ENCODE peak calls at places on chromosomes 3 and 15, in seven cellular contexts. I is astrocyte of the spinal cord, C is endodermal cell, X is kidney epithelial cell, L is lower lobe of right lung, K is cardiac fibroblast, B is thoracic aorta. Z is an unnamed sample.

GRCh38 chr3:114660124-114660523 is 366.3 kb downstream of the TIGIT start:
- DNase-seq in I (peak), C (no peak), X (no peak), L (no peak), K (peak), B (no peak), Z (no peak)

GRCh38 chr3:46713898-46714552 is 3.6 kb downstream of the PRSS50 start:
- DNase-seq in I (no peak), C (peak), X (no peak), L (no peak), K (no peak), B (no peak), Z (no peak)

GRCh38 chr3:17175187-17175839 is 290.6 kb downstream of the PLCL2 start:
- DNase-seq in I (peak), C (no peak), X (no peak), L (no peak), K (peak), B (no peak), Z (no peak)

GRCh38 chr15:93173369-93173768 is 84.4 kb upstream of the RGMA start:
- DNase-seq in I (peak), C (peak), X (peak), L (no peak), K (peak), B (no peak), Z (peak)

GRCh38 chr3:186042521-186043202 is 66.2 kb downstream of the ETV5 start:
- DNase-seq in I (no peak), C (no peak), X (no peak), L (no peak), K (no peak), B (no peak), Z (no peak)

GRCh38 chr3:153166206-153166605 is 4.2 kb downstream of the RAP2B start:
- DNase-seq in I (peak), C (no peak), X (no peak), L (no peak), K (peak), B (no peak), Z (no peak)

GRCh38 chr3:43753743-43754142 is 63.0 kb downstream of the ABHD5 start:
- DNase-seq in I (peak), C (no peak), X (no peak), L (no peak), K (peak), B (no peak), Z (no peak)

GRCh38 chr3:120203621-120204020 is 81.4 kb downstream of the GPR156 start:
- DNase-seq in I (no peak), C (no peak), X (no peak), L (no peak), K (no peak), B (no peak), Z (no peak)

GRCh38 chr15:32909431-32909830 is 191.6 kb downstream of the GREM1 start:
- DNase-seq in I (peak), C (no peak), X (peak), L (no peak), K (peak), B (no peak), Z (peak)

GRCh38 chr3:126661965-126662364 is 7.0 kb upstream of the TXNRD3 start:
- DNase-seq in I (no peak), C (no peak), X (no peak), L (no peak), K (no peak), B (no peak), Z (no peak)

GRCh38 chr15:63500265-63501250 is 3.8 kb upstream of the USP3 start:
- DNase-seq in I (no peak), C (no peak), X (no peak), L (peak), K (no peak), B (no peak), Z (no peak)
- H3K4me3 ChIP-seq in I (no peak), C (peak), X (no peak), L (peak), K (no peak), B (peak), Z (peak)

DNA sequence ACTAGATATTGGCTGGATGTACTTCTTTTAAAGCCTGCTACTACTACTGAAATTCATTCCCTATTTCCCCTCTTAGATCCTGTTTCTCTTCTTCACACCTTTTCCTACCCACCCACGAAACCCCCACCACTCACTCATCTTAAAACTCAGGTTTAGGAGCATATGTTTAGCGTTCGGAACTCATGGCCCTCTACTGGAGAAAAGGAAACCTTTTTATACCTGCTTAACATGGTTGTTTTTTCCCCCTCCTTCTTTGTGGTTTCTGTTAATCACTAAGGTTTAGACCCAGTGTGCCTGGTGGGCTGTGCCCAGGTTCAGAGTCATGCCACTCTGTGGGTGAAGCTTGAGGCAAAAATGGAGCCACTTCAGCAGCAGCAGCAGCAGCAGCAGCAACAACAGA is 2.6 kb downstream of the ARID3B start:
- DNase-seq in I (no peak), C (no peak), X (no peak), L (no peak), K (no peak), B (no peak), Z (no peak)
- TF ChIP-seq CTCF in I (peak), C (peak), X (peak), L (no peak), K (no peak), B (no peak), Z (peak)

DNA sequence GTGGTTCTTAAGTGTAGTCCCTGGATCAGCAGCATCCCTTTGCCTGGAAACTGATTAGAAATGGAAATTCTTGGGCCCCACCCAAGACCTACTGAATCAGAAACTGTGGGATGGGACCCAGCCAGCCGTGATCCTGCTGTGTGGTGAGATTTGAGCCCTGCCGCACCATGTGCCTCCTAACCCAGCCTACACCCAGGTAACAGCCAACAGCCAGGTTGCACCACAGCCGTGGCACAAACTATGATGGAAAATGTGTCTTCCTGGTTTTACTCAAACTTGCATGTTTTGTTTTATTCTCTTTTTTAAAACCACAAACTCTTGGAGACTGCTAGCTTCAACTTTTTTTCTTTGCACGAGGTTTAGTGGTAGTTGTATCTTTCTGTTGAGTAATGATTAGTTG is 2.6 kb downstream of the LIMD1 start:
- DNase-seq in I (peak), C (no peak), X (no peak), L (peak), K (peak), B (no peak), Z (no peak)
- H3K4me3 ChIP-seq in I (peak), C (peak), X (no peak), L (peak), K (peak), B (peak), Z (no peak)

GRCh38 chr3:15426579-15427118 is 695 bp downstream of the METTL6 start:
- DNase-seq in I (no peak), C (no peak), X (no peak), L (no peak), K (peak), B (no peak), Z (no peak)

GRCh38 chr3:15427981-15428380 is 583 bp downstream of the EAF1 start:
- DNase-seq in I (no peak), C (no peak), X (no peak), L (no peak), K (no peak), B (no peak), Z (no peak)

GRCh38 chr3:15428539-15428938 is 1.1 kb downstream of the EAF1 start:
- DNase-seq in I (peak), C (no peak), X (peak), L (no peak), K (peak), B (no peak), Z (peak)

GRCh38 chr3:15429080-15429479 is 1.7 kb downstream of the EAF1 start:
- DNase-seq in I (no peak), C (no peak), X (no peak), L (no peak), K (no peak), B (no peak), Z (no peak)

DNA sequence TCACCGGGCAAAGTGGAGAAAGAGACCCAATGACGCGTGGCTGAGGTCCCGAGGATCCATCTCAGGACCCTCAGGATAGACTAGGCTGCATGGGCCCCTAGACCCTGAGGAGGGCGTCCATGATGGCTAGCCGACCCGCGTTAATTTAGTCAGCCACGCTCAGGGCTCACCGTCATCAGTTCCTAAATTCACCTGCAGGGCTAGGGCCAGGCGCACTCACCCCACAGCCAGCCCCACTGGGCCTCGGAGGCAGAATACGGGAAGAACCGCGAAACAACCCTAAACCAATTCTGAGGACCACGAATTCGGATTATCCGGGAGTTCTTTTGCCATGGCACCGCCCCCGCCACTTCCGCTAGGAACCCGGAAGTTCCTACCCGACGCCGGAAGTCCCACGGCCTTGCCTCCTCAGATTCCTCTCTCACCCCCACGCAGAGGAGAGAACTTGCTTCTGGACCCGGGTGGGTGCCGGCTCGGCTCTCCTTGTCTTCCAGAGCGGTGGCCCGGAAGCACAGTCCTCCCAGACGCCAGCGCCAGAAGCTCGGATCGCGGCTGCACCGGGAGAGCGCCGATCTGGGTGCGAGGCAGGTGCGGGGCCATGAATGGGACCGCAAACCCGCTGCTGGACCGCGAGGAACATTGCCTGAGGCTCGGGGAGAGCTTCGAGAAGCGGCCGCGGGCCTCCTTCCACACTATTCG is at the start of the genes EAF1 and METTL6:
- DNase-seq in I (peak), C (peak), X (peak), L (peak), K (peak), B (peak), Z (no peak)
- TF ChIP-seq CTCF in I (peak), C (peak), X (peak), L (no peak), K (no peak), B (peak), Z (no peak)

GRCh38 chr15:60399246-60399915 is 1.6 kb upstream of the ANXA2 start:
- DNase-seq in I (no peak), C (peak), X (no peak), L (no peak), K (no peak), B (no peak), Z (no peak)
- H3K4me3 ChIP-seq in I (no peak), C (peak), X (no peak), L (peak), K (peak), B (peak), Z (peak)

DNA sequence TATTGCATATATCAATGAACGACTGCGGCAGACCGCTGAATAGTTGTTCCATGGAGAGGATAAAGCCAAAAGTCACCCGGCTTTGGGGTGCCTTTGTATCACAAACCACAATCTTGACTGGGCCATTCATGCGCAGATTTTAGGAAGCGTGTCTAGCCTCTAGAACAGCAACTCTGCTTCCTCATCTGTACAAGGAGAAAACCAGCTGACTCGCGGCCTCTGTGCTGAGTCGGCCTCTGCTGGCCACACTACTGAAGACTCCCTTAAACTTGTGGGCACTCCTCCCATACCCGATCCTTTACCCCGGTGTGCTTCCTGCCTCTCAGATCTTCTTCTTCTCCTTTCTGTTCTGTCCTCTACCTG is 872 bp downstream of the DLEC1 start:
- DNase-seq in I (peak), C (peak), X (no peak), L (peak), K (peak), B (no peak), Z (no peak)
- TF ChIP-seq CTCF in I (peak), C (peak), X (peak), L (peak), K (peak), B (peak), Z (peak)

DNA sequence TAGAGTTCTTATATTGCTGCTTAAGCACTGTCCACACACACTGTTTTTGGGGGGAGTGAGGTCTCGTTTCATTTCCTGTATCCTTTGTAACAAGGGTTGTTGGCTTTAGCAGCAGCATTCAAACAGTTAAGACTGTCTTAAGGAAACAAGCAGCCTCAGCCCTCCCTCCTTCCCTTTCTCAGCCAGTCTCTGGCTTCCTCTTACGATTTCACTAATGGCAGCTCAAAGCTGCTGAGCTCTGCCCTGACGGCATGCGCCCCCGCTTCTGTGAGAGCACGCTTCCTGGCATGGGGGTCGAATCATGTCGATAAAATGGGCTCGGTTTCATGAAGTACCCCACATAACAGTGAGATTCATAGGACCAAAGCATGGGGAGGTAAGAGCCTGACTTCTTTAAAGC is 105.0 kb downstream of the KLHL25 start:
- DNase-seq in I (peak), C (peak), X (no peak), L (peak), K (peak), B (no peak), Z (no peak)
- H3K4me3 ChIP-seq in I (peak), C (no peak), X (no peak), L (peak), K (peak), B (peak), Z (peak)

GRCh38 chr3:184604039-184604955 is 42.7 kb downstream of the EPHB3 start:
- DNase-seq in I (no peak), C (peak), X (no peak), L (no peak), K (no peak), B (no peak), Z (no peak)
- TF ChIP-seq CTCF in I (no peak), C (peak), X (no peak), L (no peak), K (no peak), B (peak), Z (no peak)